ENCODE peak calls at places on chromosomes 7 and 10, in five cellular contexts. D, T, A, E and Y are unnamed samples.

GRCh38 chr10:61456095-61456789 is 3.1 kb upstream of the TMEM26 start:
- DNase-seq in D (no peak), T (no peak), A (no peak), E (no peak), Y (no peak)

GRCh38 chr7:16078076-16078952 is 343.0 kb downstream of the CRPPA start:
- DNase-seq in D (no peak), T (no peak), A (no peak), E (no peak), Y (no peak)

GRCh38 chr10:118139321-118139720 is 92.6 kb upstream of the RAB11FIP2 start:
- DNase-seq in D (no peak), T (no peak), A (no peak), E (no peak), Y (no peak)

GRCh38 chr7:155647734-155648133 is 3.3 kb downstream of the RBM33 start:
- DNase-seq in D (no peak), T (no peak), A (no peak), E (no peak), Y (no peak)

GRCh38 chr10:117626228-117626627 is 83.7 kb downstream of the EMX2 start:
- DNase-seq in D (no peak), T (no peak), A (no peak), E (no peak), Y (no peak)

GRCh38 chr10:103111031-103111917 is 81.8 kb downstream of the NT5C2 start:
- DNase-seq in D (no peak), T (no peak), A (no peak), E (no peak), Y (no peak)

GRCh38 chr7:111394891-111395290 is 167.4 kb downstream of the IMMP2L start:
- DNase-seq in D (no peak), T (no peak), A (no peak), E (no peak), Y (no peak)

GRCh38 chr10:124296813-124297788 is 121.6 kb downstream of the OAT start:
- DNase-seq in D (no peak), T (no peak), A (peak), E (no peak), Y (no peak)

GRCh38 chr7:118590107-118590506 is 365.6 kb downstream of the ANKRD7 start:
- DNase-seq in D (no peak), T (no peak), A (no peak), E (no peak), Y (no peak)

GRCh38 chr7:24290004-24290641 is 6.1 kb downstream of the NPY start:
- DNase-seq in D (no peak), T (no peak), A (no peak), E (peak), Y (no peak)

GRCh38 chr10:15485684-15486316 is 114.7 kb upstream of the FAM171A1 start:
- DNase-seq in D (no peak), T (no peak), A (no peak), E (no peak), Y (no peak)

GRCh38 chr10:125171402-125172316 is 11.3 kb upstream of the CTBP2 start:
- DNase-seq in D (peak), T (no peak), A (no peak), E (no peak), Y (no peak)

GRCh38 chr10:105718207-105718995 is 1077.3 kb downstream of the SORCS3 start:
- DNase-seq in D (no peak), T (no peak), A (no peak), E (no peak), Y (no peak)

GRCh38 chr7:83672157-83672556 is 23.2 kb upstream of the SEMA3E start:
- DNase-seq in D (no peak), T (no peak), A (no peak), E (no peak), Y (no peak)

GRCh38 chr7:94250984-94251383 is 143.7 kb upstream of the COL1A2 start:
- DNase-seq in D (no peak), T (no peak), A (no peak), E (no peak), Y (no peak)

GRCh38 chr10:25076501-25077197 is 60.2 kb downstream of the THNSL1 start:
- DNase-seq in D (no peak), T (no peak), A (no peak), E (no peak), Y (no peak)

GRCh38 chr10:33337335-33337854 is 2.9 kb upstream of the NRP1 start:
- DNase-seq in D (no peak), T (no peak), A (no peak), E (no peak), Y (no peak)

GRCh38 chr10:70053212-70053895 is 708 bp downstream of the MACROH2A2 start:
- DNase-seq in D (no peak), T (no peak), A (peak), E (no peak), Y (peak)

GRCh38 chr7:4725014-4725951 is 43.2 kb downstream of the FOXK1 start:
- DNase-seq in D (peak), T (peak), A (peak), E (peak), Y (peak)

GRCh38 chr7:130481898-130482297 is 10.0 kb upstream of the MEST start:
- DNase-seq in D (peak), T (no peak), A (no peak), E (no peak), Y (no peak)

GRCh38 chr10:86366033-86366901 is at the start of gene GRID1:
- DNase-seq in D (no peak), T (no peak), A (peak), E (no peak), Y (peak)

GRCh38 chr7:4713183-4713784 is 31.2 kb downstream of the FOXK1 start:
- DNase-seq in D (no peak), T (no peak), A (no peak), E (no peak), Y (no peak)

GRCh38 chr7:101817930-101818698 is 688 bp downstream of the CUX1 start:
- DNase-seq in D (no peak), T (no peak), A (no peak), E (no peak), Y (no peak)
- H3K27ac ChIP-seq in D (peak), T (peak), A (no peak), E (no peak), Y (no peak)

GRCh38 chr10:30528427-30528782 is 94.4 kb downstream of the MAP3K8 start:
- DNase-seq in D (no peak), T (no peak), A (no peak), E (no peak), Y (no peak)

GRCh38 chr10:30529373-30529998 is 95.5 kb downstream of the MAP3K8 start:
- DNase-seq in D (peak), T (peak), A (peak), E (peak), Y (no peak)

GRCh38 chr10:30534465-30535144 is 94.9 kb downstream of the LYZL2 start:
- DNase-seq in D (peak), T (peak), A (peak), E (peak), Y (peak)

GRCh38 chr10:30535677-30536076 is 93.9 kb downstream of the LYZL2 start:
- DNase-seq in D (no peak), T (no peak), A (no peak), E (no peak), Y (no peak)

GRCh38 chr10:30531751-30532530 is 97.6 kb downstream of the LYZL2 start:
- DNase-seq in D (no peak), T (no peak), A (no peak), E (no peak), Y (no peak)
- H3K27ac ChIP-seq in D (no peak), T (no peak), A (no peak), E (no peak), Y (no peak)

GRCh38 chr10:119287613-119287991 is 80.2 kb downstream of the GRK5 start:
- DNase-seq in D (no peak), T (no peak), A (no peak), E (no peak), Y (no peak)

GRCh38 chr10:119286983-119287612 is 79.7 kb downstream of the GRK5 start:
- DNase-seq in D (no peak), T (no peak), A (no peak), E (no peak), Y (no peak)

GRCh38 chr10:119289227-119289925 is 82.0 kb downstream of the GRK5 start:
- DNase-seq in D (peak), T (no peak), A (no peak), E (no peak), Y (no peak)

GRCh38 chr10:119290301-119291036 is 83.1 kb downstream of the GRK5 start:
- DNase-seq in D (no peak), T (no peak), A (no peak), E (no peak), Y (no peak)

GRCh38 chr10:119288574-119289001 is 81.2 kb downstream of the GRK5 start:
- DNase-seq in D (no peak), T (no peak), A (no peak), E (no peak), Y (no peak)
- H3K27ac ChIP-seq in D (peak), T (no peak), A (peak), E (peak), Y (no peak)

DNA sequence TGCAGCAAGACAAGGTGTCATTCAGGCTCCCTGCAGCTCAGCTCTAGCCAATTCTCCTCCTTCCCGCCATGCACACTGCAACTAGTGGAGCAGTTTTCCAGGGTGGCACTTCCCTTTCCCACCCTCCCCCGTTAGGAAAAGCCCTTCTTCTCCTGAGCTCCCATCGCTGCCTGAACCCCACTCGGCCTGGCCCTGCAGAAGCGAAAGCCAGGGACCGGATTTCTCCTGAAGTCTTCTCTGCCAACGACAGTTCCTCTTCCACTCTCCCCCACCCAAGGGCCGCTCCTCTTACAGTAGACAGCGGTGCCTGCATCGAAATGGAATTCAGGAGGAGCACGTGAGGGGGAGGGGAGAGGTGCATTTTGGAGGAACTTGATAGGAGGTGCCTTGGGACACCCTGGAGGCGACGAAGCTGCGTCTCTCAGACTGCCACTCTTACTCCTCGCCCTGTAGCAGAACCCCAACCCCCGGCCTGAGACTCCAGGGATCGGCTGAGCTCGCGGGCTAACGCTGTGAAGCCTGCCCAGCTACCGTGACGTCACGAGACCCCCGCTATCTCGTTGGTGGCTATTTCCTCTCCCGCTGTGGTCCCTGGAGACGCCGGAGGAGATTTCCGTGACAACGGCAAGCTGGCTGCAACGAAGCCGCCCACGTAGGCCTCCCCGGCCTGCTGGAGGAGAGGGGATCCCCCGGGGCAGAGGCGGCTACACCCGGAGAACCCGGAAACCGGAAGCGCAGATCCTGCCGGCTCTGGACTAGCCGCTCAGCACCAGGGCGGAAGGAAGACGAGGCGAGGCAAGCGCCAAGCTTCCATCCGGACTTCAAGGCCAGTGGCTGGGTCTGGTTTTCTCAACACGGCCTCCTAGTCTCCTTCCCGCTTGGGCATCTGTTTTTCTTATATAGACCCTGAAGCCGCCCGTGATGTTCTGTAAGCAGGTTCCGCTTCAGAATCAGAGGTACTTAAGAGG is 109.7 kb downstream of the RALA start:
- DNase-seq in D (peak), T (peak), A (peak), E (peak), Y (peak)
- H3K27ac ChIP-seq in D (peak), T (peak), A (peak), E (peak), Y (peak)

DNA sequence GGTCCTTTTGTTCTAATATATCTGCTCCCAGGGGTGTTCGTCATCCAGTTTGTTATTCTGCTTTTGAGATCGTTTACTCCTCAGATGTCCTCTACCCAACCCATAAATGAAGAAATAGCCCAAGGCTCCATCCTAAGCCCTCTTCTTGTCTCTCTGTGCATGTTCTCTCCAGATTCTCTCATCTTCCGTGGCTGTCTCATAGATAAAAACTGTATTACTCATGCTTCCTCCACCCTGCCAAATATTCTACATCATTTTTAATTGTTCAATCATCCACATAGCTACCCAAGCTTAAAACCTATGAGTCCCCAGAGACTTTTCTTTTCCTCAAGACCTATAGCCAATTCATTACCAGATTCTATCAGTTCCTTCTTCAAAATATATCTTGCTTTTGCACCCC is 44.9 kb downstream of the CAV1 start:
- DNase-seq in D (no peak), T (no peak), A (no peak), E (no peak), Y (no peak)
- H3K27ac ChIP-seq in D (no peak), T (no peak), A (no peak), E (no peak), Y (no peak)

DNA sequence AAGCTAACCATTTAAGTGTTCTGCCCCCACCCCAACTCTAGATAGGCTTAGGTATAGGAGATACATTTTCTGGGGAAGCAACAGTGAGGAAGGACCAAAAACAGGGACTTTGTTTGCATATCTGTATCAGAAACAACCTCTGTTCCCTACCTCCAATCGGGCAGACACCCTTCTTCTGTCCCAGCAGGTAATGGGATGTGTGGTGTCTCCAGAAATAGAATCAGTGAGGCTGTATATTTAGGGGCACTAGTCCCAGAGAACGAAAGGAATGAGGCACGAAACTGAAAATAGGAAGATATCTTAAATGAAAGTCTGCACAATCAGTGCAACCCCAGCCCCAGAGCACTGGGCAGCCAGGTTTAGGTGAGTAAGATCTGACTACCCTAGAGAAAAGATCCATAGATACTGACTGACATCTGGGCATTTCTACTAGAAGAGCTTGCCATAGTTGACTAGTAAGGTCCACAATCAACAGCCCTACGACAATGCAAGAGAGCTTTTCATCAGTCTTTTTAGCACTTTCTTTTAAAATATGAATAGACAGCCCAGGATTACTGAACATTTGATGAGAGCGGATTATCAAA is 28.1 kb downstream of the PLEKHA1 start:
- DNase-seq in D (no peak), T (no peak), A (no peak), E (no peak), Y (no peak)
- H3K27ac ChIP-seq in D (no peak), T (no peak), A (no peak), E (peak), Y (no peak)